ENCODE peak calls at places on chromosomes 12 and 14, in ten cellular contexts. A, G, U, K, P, Q, N, M, V and B are unnamed samples.

GRCh38 chr12:122203968-122204828 is 689 bp downstream of the B3GNT4 start:
- DNase-seq in A (no peak), G (no peak), U (no peak), K (no peak), P (no peak), Q (no peak), N (no peak), M (peak; percentile 23), V (no peak), B (peak; percentile 38)

GRCh38 chr12:110403146-110403974 is at the start of gene ANAPC7:
- DNase-seq in A (peak; percentile 92), G (peak; percentile 94), U (peak; percentile 86), K (peak; percentile 85), P (peak; percentile 73), Q (peak; percentile 82), N (peak; percentile 86), M (peak; percentile 85), V (peak; percentile 69), B (peak; percentile 92)

GRCh38 chr14:51180577-51180976 is 59.5 kb upstream of the TMX1 start:
- DNase-seq in A (no peak), G (no peak), U (no peak), K (no peak), P (no peak), Q (no peak), N (no peak), M (no peak), V (no peak), B (peak; percentile 9)

GRCh38 chr14:99150236-99150635 is 121.8 kb downstream of the BCL11B start:
- DNase-seq in A (no peak), G (no peak), U (no peak), K (no peak), P (no peak), Q (no peak), N (no peak), M (no peak), V (no peak), B (no peak)

GRCh38 chr12:75722714-75723200 is 211.3 kb upstream of the KRR1 start:
- DNase-seq in A (peak; percentile 12), G (peak; percentile 93), U (peak; percentile 19), K (peak; percentile 69), P (peak; percentile 81), Q (no peak), N (peak; percentile 93), M (peak; percentile 20), V (peak; percentile 28), B (peak; percentile 38)

GRCh38 chr14:95195031-95195430 is 37.7 kb upstream of the DICER1 start:
- DNase-seq in A (no peak), G (no peak), U (no peak), K (no peak), P (no peak), Q (no peak), N (no peak), M (no peak), V (no peak), B (no peak)

GRCh38 chr12:111064982-111065381 is 144.6 kb upstream of the MYL2 start:
- DNase-seq in A (no peak), G (no peak), U (no peak), K (no peak), P (no peak), Q (no peak), N (no peak), M (no peak), V (no peak), B (no peak)

GRCh38 chr14:34911209-34912150 is 36.3 kb upstream of the BAZ1A start:
- DNase-seq in A (no peak), G (peak; percentile 68), U (no peak), K (no peak), P (no peak), Q (no peak), N (peak; percentile 83), M (no peak), V (no peak), B (no peak)

GRCh38 chr14:36848213-36848612 is 186.6 kb downstream of the PAX9 start:
- DNase-seq in A (no peak), G (no peak), U (no peak), K (peak; percentile 12), P (no peak), Q (no peak), N (no peak), M (no peak), V (no peak), B (no peak)

GRCh38 chr14:23444314-23444713 is 8.9 kb upstream of the MYH7 start:
- DNase-seq in A (no peak), G (no peak), U (no peak), K (no peak), P (no peak), Q (no peak), N (no peak), M (no peak), V (no peak), B (no peak)

GRCh38 chr12:55745361-55746146 is 2.6 kb downstream of the GDF11 start:
- DNase-seq in A (peak; percentile 77), G (peak; percentile 77), U (no peak), K (no peak), P (peak; percentile 80), Q (no peak), N (no peak), M (no peak), V (no peak), B (peak; percentile 38)

GRCh38 chr12:113506867-113507266 is 35.2 kb upstream of the LHX5 start:
- DNase-seq in A (no peak), G (no peak), U (no peak), K (peak; percentile 29), P (no peak), Q (no peak), N (no peak), M (no peak), V (no peak), B (no peak)

GRCh38 chr12:21773263-21773741 is 1.2 kb downstream of the KCNJ8 start:
- DNase-seq in A (no peak), G (peak; percentile 22), U (peak; percentile 63), K (no peak), P (no peak), Q (no peak), N (no peak), M (peak; percentile 4), V (no peak), B (no peak)

GRCh38 chr12:130307859-130308258 is 29.8 kb upstream of the PIWIL1 start:
- DNase-seq in A (no peak), G (no peak), U (no peak), K (no peak), P (no peak), Q (no peak), N (no peak), M (no peak), V (no peak), B (no peak)

GRCh38 chr12:89597770-89598169 is 71.9 kb upstream of the POC1B start:
- DNase-seq in A (no peak), G (no peak), U (no peak), K (no peak), P (no peak), Q (no peak), N (no peak), M (no peak), V (no peak), B (peak; percentile 25)

GRCh38 chr14:75578786-75579781 is 664 bp downstream of the FLVCR2 start:
- DNase-seq in A (no peak), G (no peak), U (no peak), K (no peak), P (no peak), Q (no peak), N (peak; percentile 50), M (no peak), V (no peak), B (peak; percentile 39)

GRCh38 chr14:75401356-75401755 is 26.5 kb upstream of the JDP2 start:
- DNase-seq in A (no peak), G (peak; percentile 80), U (no peak), K (no peak), P (no peak), Q (no peak), N (peak; percentile 41), M (no peak), V (no peak), B (no peak)

GRCh38 chr14:54133896-54134295 is 177.3 kb upstream of the BMP4 start:
- DNase-seq in A (no peak), G (peak; percentile 29), U (no peak), K (no peak), P (no peak), Q (no peak), N (peak; percentile 42), M (no peak), V (no peak), B (no peak)

GRCh38 chr14:28867571-28867970 is 101.0 kb downstream of the FOXG1 start:
- DNase-seq in A (no peak), G (no peak), U (no peak), K (no peak), P (no peak), Q (no peak), N (peak; percentile 23), M (no peak), V (no peak), B (no peak)

GRCh38 chr12:4275869-4276253 is 2.3 kb downstream of the CCND2 start:
- DNase-seq in A (no peak), G (no peak), U (peak; percentile 28), K (no peak), P (no peak), Q (no peak), N (no peak), M (no peak), V (no peak), B (no peak)

GRCh38 chr14:105495990-105496830 is 5.2 kb downstream of the TEDC1 start:
- DNase-seq in A (no peak), G (no peak), U (no peak), K (no peak), P (no peak), Q (no peak), N (no peak), M (no peak), V (no peak), B (no peak)

GRCh38 chr12:46374286-46374685 is 1.7 kb upstream of the SLC38A2 start:
- DNase-seq in A (no peak), G (no peak), U (no peak), K (no peak), P (no peak), Q (no peak), N (peak; percentile 68), M (no peak), V (no peak), B (no peak)

GRCh38 chr12:92070864-92071445 is 74.7 kb downstream of the BTG1 start:
- DNase-seq in A (no peak), G (peak; percentile 67), U (peak; percentile 68), K (no peak), P (no peak), Q (no peak), N (peak; percentile 39), M (no peak), V (no peak), B (no peak)

GRCh38 chr12:56086608-56087007 is 6.6 kb downstream of the ERBB3 start:
- DNase-seq in A (no peak), G (no peak), U (no peak), K (no peak), P (no peak), Q (no peak), N (no peak), M (no peak), V (no peak), B (no peak)

GRCh38 chr12:121783771-121784170 is 9.7 kb downstream of the RHOF start:
- DNase-seq in A (no peak), G (no peak), U (no peak), K (no peak), P (no peak), Q (no peak), N (no peak), M (no peak), V (no peak), B (no peak)

GRCh38 chr12:87943666-87944065 is 85.5 kb downstream of the C12orf50 start:
- DNase-seq in A (no peak), G (no peak), U (peak; percentile 14), K (no peak), P (no peak), Q (no peak), N (no peak), M (no peak), V (no peak), B (no peak)

GRCh38 chr12:63090716-63091115 is 60.3 kb downstream of the AVPR1A start:
- DNase-seq in A (no peak), G (no peak), U (no peak), K (no peak), P (no peak), Q (no peak), N (no peak), M (no peak), V (no peak), B (no peak)

GRCh38 chr12:54231236-54231635 is 42.5 kb upstream of the SMUG1 start:
- DNase-seq in A (no peak), G (no peak), U (no peak), K (no peak), P (no peak), Q (no peak), N (no peak), M (no peak), V (no peak), B (no peak)